ENCODE peak calls at places on chromosomes 1 and 21, in ten cellular contexts. T is tibial artery, S is dorsolateral prefrontal cortex, K is Peyer's patch, F is heart left ventricle, C is aorta, R is epithelial cell of esophagus, V is stomach, U is astrocyte of the spinal cord, M is mesendoderm. L is an unnamed sample.

GRCh38 chr1:2046225-2046917 is 3.8 kb upstream of the PRKCZ start:
- DNase-seq in R (peak; percentile 68), U (no peak), F (peak; percentile 67), V (peak; percentile 90), T (no peak), K (peak; percentile 90), C (no peak), S (peak; percentile 69), M (peak; percentile 83), L (no peak)

GRCh38 chr1:175887981-175888428 is 144.6 kb upstream of the TNR start:
- DNase-seq in U (peak; percentile 46), M (peak; percentile 93), V (peak; percentile 30), F (peak; percentile 56), T (peak; percentile 76), S (peak; percentile 86), K (peak; percentile 68), C (peak; percentile 75), R (peak; percentile 58), L (peak; percentile 50)

GRCh38 chr1:16978589-16979474 is 1.6 kb downstream of the MFAP2 start:
- DNase-seq in M (no peak), R (peak; percentile 25), K (no peak), U (peak; percentile 95), T (peak; percentile 93), V (no peak), C (peak; percentile 83), F (peak; percentile 69), S (no peak), L (peak; percentile 93)

GRCh38 chr21:45574081-45574501 is 31.9 kb upstream of the SLC19A1 start:
- DNase-seq in C (no peak), K (peak; percentile 37), T (peak; percentile 53), M (no peak), R (no peak), V (no peak), F (no peak), S (peak; percentile 37), U (no peak), L (no peak)

GRCh38 chr1:24714859-24715520 is 30.3 kb upstream of the CLIC4 start:
- DNase-seq in U (peak; percentile 57), R (peak; percentile 74), K (no peak), M (no peak), S (peak; percentile 89), V (no peak), C (peak; percentile 83), T (no peak), F (no peak), L (peak; percentile 99)

GRCh38 chr1:108617724-108618056 is 43.2 kb downstream of the HENMT1 start:
- DNase-seq in M (no peak), R (no peak), S (no peak), V (no peak), T (no peak), U (no peak), C (no peak), F (no peak), K (no peak), L (no peak)

GRCh38 chr21:45304161-45304830 is 16.6 kb upstream of the POFUT2 start:
- DNase-seq in S (peak; percentile 40), M (no peak), V (no peak), T (peak; percentile 54), K (no peak), U (no peak), C (no peak), R (no peak), F (no peak), L (no peak)

GRCh38 chr1:87330201-87330953 is 1.7 kb downstream of the LMO4 start:
- DNase-seq in F (no peak), T (no peak), R (peak; percentile 46), S (peak; percentile 49), C (peak; percentile 52), K (peak; percentile 68), U (peak; percentile 47), V (peak; percentile 34), M (peak; percentile 88), L (peak; percentile 8)

GRCh38 chr21:25956993-25957714 is 213.4 kb downstream of the APP start:
- DNase-seq in S (no peak), V (no peak), M (no peak), K (no peak), C (no peak), F (no peak), U (peak; percentile 55), R (peak; percentile 80), T (no peak), L (no peak)

DNA sequence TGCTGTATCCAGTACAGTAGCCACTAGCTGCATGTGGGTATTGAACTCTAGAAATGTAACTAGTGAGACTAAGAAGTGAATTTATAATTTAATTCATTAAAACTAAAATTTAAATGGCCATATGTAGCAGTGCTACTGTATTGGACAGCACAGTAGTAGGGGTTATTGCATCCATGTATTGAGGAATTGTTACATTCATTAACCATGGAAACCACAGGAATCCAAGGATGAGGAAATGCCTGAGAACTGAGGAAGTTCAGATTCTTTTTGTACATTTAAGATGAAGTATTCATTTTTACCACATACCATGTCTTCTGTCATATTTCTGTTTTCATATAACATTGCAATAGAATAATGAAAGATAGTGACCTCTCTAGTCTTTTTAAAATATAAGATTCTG is 2.6 kb downstream of the MTF2 start:
- DNase-seq in S (no peak), U (peak; percentile 79), C (no peak), F (no peak), V (no peak), T (no peak), M (no peak), K (no peak), R (peak; percentile 40), L (no peak)
- H3K4me3 ChIP-seq in S (peak overlapping the region; percentile 94), U (peak overlapping the region; percentile 97), C (no peak overlapping the region), F (peak overlapping the region; percentile 94), V (no peak overlapping the region), T (no peak overlapping the region), M (no peak overlapping the region), K (peak overlapping the region; percentile 79), R (peak overlapping the region; percentile 99), L (peak overlapping the region; percentile 89)

GRCh38 chr1:202709276-202710041 is 795 bp downstream of the SYT2 start:
- DNase-seq in C (no peak), R (no peak), V (no peak), F (no peak), T (no peak), K (no peak), S (no peak), U (no peak), M (peak; percentile 34), L (no peak)
- H3K4me3 ChIP-seq in C (no peak overlapping the region), R (no peak overlapping the region), V (peak overlapping the region; percentile 32), F (peak overlapping the region; percentile 46), T (no peak overlapping the region), K (peak overlapping the region; percentile 27), S (peak overlapping the region; percentile 46), U (no peak overlapping the region), M (peak overlapping the region; percentile 53), L (no peak overlapping the region)

GRCh38 chr1:241774017-241774416 is 74.0 kb upstream of the EXO1 start:
- DNase-seq in C (no peak), T (no peak), K (no peak), V (no peak), M (no peak), U (no peak), F (no peak), R (no peak), S (no peak), L (no peak)

GRCh38 chr1:241775021-241775420 is 73.0 kb upstream of the EXO1 start:
- DNase-seq in K (no peak), U (no peak), F (no peak), C (no peak), T (no peak), R (peak; percentile 67), V (no peak), S (no peak), M (no peak), L (no peak)

GRCh38 chr1:241778117-241778516 is 69.9 kb upstream of the EXO1 start:
- DNase-seq in T (no peak), C (no peak), F (no peak), V (no peak), S (no peak), U (no peak), M (no peak), K (no peak), R (no peak), L (no peak)

GRCh38 chr1:241779897-241780296 is 68.1 kb upstream of the EXO1 start:
- DNase-seq in K (no peak), S (no peak), F (no peak), T (no peak), U (no peak), V (no peak), C (no peak), R (no peak), M (no peak), L (no peak)

DNA sequence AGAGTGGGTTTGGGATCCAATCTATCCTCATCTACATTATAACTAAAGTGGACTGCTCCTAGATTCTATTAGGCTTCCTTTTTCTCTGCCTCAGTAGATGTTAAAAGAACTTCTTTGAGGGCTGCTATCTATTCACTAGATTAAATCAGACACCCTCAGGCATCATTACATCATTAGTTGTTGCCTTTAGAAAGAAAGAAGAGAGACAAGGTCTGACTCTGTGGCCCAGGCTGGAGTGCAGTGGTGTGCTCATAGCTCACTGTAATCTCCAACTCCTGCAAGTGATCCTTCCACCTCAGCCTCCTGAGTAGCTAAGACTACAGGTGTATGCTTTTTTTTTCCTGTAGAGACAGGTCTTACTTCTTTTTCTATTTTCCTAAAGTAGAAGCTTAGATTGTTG is 71.1 kb upstream of the EXO1 start:
- DNase-seq in C (no peak), V (no peak), U (no peak), M (peak; percentile 34), F (no peak), K (no peak), T (no peak), R (peak; percentile 30), S (no peak), L (no peak)
- H3K4me3 ChIP-seq in C (no peak overlapping the region), V (no peak overlapping the region), U (no peak overlapping the region), M (no peak overlapping the region), F (no peak overlapping the region), K (no peak overlapping the region), T (no peak overlapping the region), R (no peak overlapping the region), S (no peak overlapping the region), L (no peak overlapping the region)

GRCh38 chr1:161848676-161849075 is 82.6 kb downstream of the ATF6 start:
- DNase-seq in F (no peak), S (no peak), M (no peak), V (no peak), C (no peak), K (no peak), U (no peak), T (no peak), R (no peak), L (no peak)
- H3K4me3 ChIP-seq in F (no peak overlapping the region), S (no peak overlapping the region), M (no peak overlapping the region), V (no peak overlapping the region), C (no peak overlapping the region), K (no peak overlapping the region), U (no peak overlapping the region), T (no peak overlapping the region), R (no peak overlapping the region), L (no peak overlapping the region)

GRCh38 chr21:35027558-35028450 is 21.3 kb downstream of the RUNX1 start:
- DNase-seq in S (no peak), F (no peak), M (no peak), R (no peak), C (no peak), T (no peak), V (no peak), U (no peak), K (peak; percentile 56), L (no peak)
- H3K4me3 ChIP-seq in S (no peak overlapping the region), F (no peak overlapping the region), M (no peak overlapping the region), R (no peak overlapping the region), C (no peak overlapping the region), T (no peak overlapping the region), V (no peak overlapping the region), U (no peak overlapping the region), K (no peak overlapping the region), L (no peak overlapping the region)

DNA sequence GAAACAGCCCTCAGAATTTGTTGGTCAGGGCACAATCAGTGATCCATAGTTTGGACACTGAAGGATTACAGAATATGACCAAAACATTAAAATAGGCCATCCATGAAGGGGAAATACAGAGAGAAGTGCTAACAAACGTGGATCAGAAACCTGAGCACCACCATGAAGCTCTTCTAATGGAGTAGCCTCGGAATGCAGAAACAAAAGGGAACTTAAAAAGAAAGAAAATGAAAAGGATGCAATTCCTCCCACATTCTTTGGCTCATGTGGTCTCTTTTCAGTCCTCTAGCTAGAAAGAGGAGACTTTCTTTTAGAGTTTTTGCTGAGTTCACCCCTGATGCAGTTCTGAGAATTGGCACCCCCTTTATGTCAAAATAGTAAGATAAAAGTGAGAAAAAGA is 989.8 kb upstream of the B3GALT2 start:
- DNase-seq in F (no peak), U (no peak), T (no peak), M (peak; percentile 8), R (no peak), S (no peak), C (no peak), K (no peak), V (no peak), L (no peak)
- H3K4me3 ChIP-seq in F (no peak overlapping the region), U (no peak overlapping the region), T (no peak overlapping the region), M (no peak overlapping the region), R (no peak overlapping the region), S (no peak overlapping the region), C (no peak overlapping the region), K (no peak overlapping the region), V (no peak overlapping the region), L (no peak overlapping the region)